ENCODE peak calls at places on chromosome 13, in eight cellular contexts. K is left ventricle myocardium inferior, O is hepatic stellate cell, W is stromal cell of bone marrow, X is cardiac muscle cell, S is AG10803, U is NCI-H2081, F is progenitor cell of endocrine pancreas. Y is an unnamed sample.

GRCh38 chr13:21696865-21697448 is 26.1 kb downstream of the FGF9 start:
- DNase-seq in K (no peak), O (no peak), W (no peak), X (no peak), S (no peak), U (no peak), F (no peak), Y (no peak)

GRCh38 chr13:24651718-24652345 is 28.4 kb upstream of the ATP12A start:
- DNase-seq in K (no peak), O (no peak), W (no peak), X (no peak), S (no peak), U (no peak), F (no peak), Y (peak)

GRCh38 chr13:31044658-31045620 is 112.5 kb downstream of the TEX26 start:
- DNase-seq in K (no peak), O (no peak), W (no peak), X (no peak), S (no peak), U (no peak), F (no peak), Y (peak)

GRCh38 chr13:94610475-94610874 is 8.8 kb downstream of the GPR180 start:
- DNase-seq in K (no peak), O (no peak), W (no peak), X (no peak), S (no peak), U (no peak), F (no peak), Y (no peak)

GRCh38 chr13:112842343-112842856 is 126.6 kb upstream of the MCF2L start:
- DNase-seq in K (peak), O (no peak), W (peak), X (no peak), S (no peak), U (no peak), F (no peak), Y (no peak)

GRCh38 chr13:24212674-24213073 is 52.2 kb downstream of the SPATA13 start:
- DNase-seq in K (no peak), O (no peak), W (no peak), X (no peak), S (no peak), U (no peak), F (no peak), Y (no peak)

GRCh38 chr13:57724486-57725272 is 93.1 kb downstream of the PCDH17 start:
- DNase-seq in K (no peak), O (no peak), W (no peak), X (no peak), S (no peak), U (no peak), F (no peak), Y (no peak)

GRCh38 chr13:112444001-112444311 is 67.8 kb downstream of the SPACA7 start:
- DNase-seq in K (peak), O (peak), W (peak), X (peak), S (peak), U (peak), F (peak), Y (peak)